ENCODE peak calls at places on chromosomes 7 and 10, in ten cellular contexts. One of them, this sample, is unnamed.

GRCh38 chr10:61078542-61078941 is 134.6 kb upstream of the RHOBTB1 start:
- DNase-seq in GM20000: no peak
- DNase-seq in fibroblast of mammary gland: peak; percentile 38
- DNase-seq in transverse colon: no peak
- DNase-seq in A549: no peak
- DNase-seq in left lung: no peak
- DNase-seq in IMR-90: peak; percentile 13
- DNase-seq in body of pancreas: no peak
- DNase-seq in H1: no peak
- DNase-seq in ovary: peak; percentile 21
- DNase-seq in this sample: no peak

GRCh38 chr7:142876236-142876960 is 9.1 kb downstream of the TRPV6 start:
- DNase-seq in GM20000: no peak
- DNase-seq in fibroblast of mammary gland: no peak
- DNase-seq in transverse colon: no peak
- DNase-seq in A549: no peak
- DNase-seq in left lung: no peak
- DNase-seq in IMR-90: no peak
- DNase-seq in body of pancreas: no peak
- DNase-seq in H1: no peak
- DNase-seq in ovary: no peak
- DNase-seq in this sample: no peak

GRCh38 chr7:14233026-14233897 is 243.8 kb upstream of the ETV1 start:
- DNase-seq in GM20000: no peak
- DNase-seq in fibroblast of mammary gland: peak; percentile 40
- DNase-seq in transverse colon: no peak
- DNase-seq in A549: no peak
- DNase-seq in left lung: no peak
- DNase-seq in IMR-90: peak; percentile 56
- DNase-seq in body of pancreas: no peak
- DNase-seq in H1: no peak
- DNase-seq in ovary: no peak
- DNase-seq in this sample: no peak

GRCh38 chr10:18527692-18528091 is 123.7 kb downstream of the NSUN6 start:
- DNase-seq in GM20000: no peak
- DNase-seq in fibroblast of mammary gland: no peak
- DNase-seq in transverse colon: no peak
- DNase-seq in A549: no peak
- DNase-seq in left lung: no peak
- DNase-seq in IMR-90: peak; percentile 69
- DNase-seq in body of pancreas: no peak
- DNase-seq in H1: no peak
- DNase-seq in ovary: no peak
- DNase-seq in this sample: no peak

GRCh38 chr10:68561804-68562649 is 1.9 kb downstream of the TET1 start:
- DNase-seq in GM20000: peak; percentile 32
- DNase-seq in fibroblast of mammary gland: peak; percentile 21
- DNase-seq in transverse colon: peak; percentile 9
- DNase-seq in A549: no peak
- DNase-seq in left lung: no peak
- DNase-seq in IMR-90: no peak
- DNase-seq in body of pancreas: no peak
- DNase-seq in H1: peak; percentile 68
- DNase-seq in ovary: peak; percentile 12
- DNase-seq in this sample: no peak

GRCh38 chr7:152618427-152618826 is 57.5 kb downstream of the XRCC2 start:
- DNase-seq in GM20000: no peak
- DNase-seq in fibroblast of mammary gland: no peak
- DNase-seq in transverse colon: no peak
- DNase-seq in A549: no peak
- DNase-seq in left lung: no peak
- DNase-seq in IMR-90: no peak
- DNase-seq in body of pancreas: no peak
- DNase-seq in H1: no peak
- DNase-seq in ovary: no peak
- DNase-seq in this sample: no peak

GRCh38 chr10:110269641-110270318 is 34.9 kb downstream of the SMNDC1 start:
- DNase-seq in GM20000: no peak
- DNase-seq in fibroblast of mammary gland: peak; percentile 46
- DNase-seq in transverse colon: peak; percentile 17
- DNase-seq in A549: no peak
- DNase-seq in left lung: no peak
- DNase-seq in IMR-90: peak; percentile 25
- DNase-seq in body of pancreas: peak; percentile 78
- DNase-seq in H1: no peak
- DNase-seq in ovary: no peak
- DNase-seq in this sample: no peak

GRCh38 chr7:86976958-86977357 is 82.5 kb downstream of the ELAPOR2 start:
- DNase-seq in GM20000: no peak
- DNase-seq in fibroblast of mammary gland: no peak
- DNase-seq in transverse colon: no peak
- DNase-seq in A549: no peak
- DNase-seq in left lung: no peak
- DNase-seq in IMR-90: no peak
- DNase-seq in body of pancreas: no peak
- DNase-seq in H1: no peak
- DNase-seq in ovary: no peak
- DNase-seq in this sample: no peak

GRCh38 chr7:77802557-77803410 is 4.2 kb downstream of the PHTF2 start:
- DNase-seq in GM20000: no peak
- DNase-seq in fibroblast of mammary gland: no peak
- DNase-seq in transverse colon: no peak
- DNase-seq in A549: no peak
- DNase-seq in left lung: no peak
- DNase-seq in IMR-90: no peak
- DNase-seq in body of pancreas: no peak
- DNase-seq in H1: no peak
- DNase-seq in ovary: no peak
- DNase-seq in this sample: no peak

GRCh38 chr10:116669832-116670644 is 49.3 kb downstream of the PNLIPRP2 start:
- DNase-seq in GM20000: no peak
- DNase-seq in fibroblast of mammary gland: no peak
- DNase-seq in transverse colon: peak; percentile 47
- DNase-seq in A549: no peak
- DNase-seq in left lung: no peak
- DNase-seq in IMR-90: no peak
- DNase-seq in body of pancreas: no peak
- DNase-seq in H1: peak; percentile 80
- DNase-seq in ovary: peak; percentile 43
- DNase-seq in this sample: no peak

GRCh38 chr10:6280291-6280690 is 77.6 kb downstream of the PFKFB3 start:
- DNase-seq in GM20000: no peak
- DNase-seq in fibroblast of mammary gland: no peak
- DNase-seq in transverse colon: no peak
- DNase-seq in A549: no peak
- DNase-seq in left lung: no peak
- DNase-seq in IMR-90: no peak
- DNase-seq in body of pancreas: no peak
- DNase-seq in H1: no peak
- DNase-seq in ovary: no peak
- DNase-seq in this sample: no peak

GRCh38 chr10:13348216-13349017 is at the start of gene SEPHS1:
- DNase-seq in GM20000: peak; percentile 95
- DNase-seq in fibroblast of mammary gland: peak; percentile 51
- DNase-seq in transverse colon: peak; percentile 78
- DNase-seq in A549: peak; percentile 82
- DNase-seq in left lung: peak; percentile 90
- DNase-seq in IMR-90: peak; percentile 53
- DNase-seq in body of pancreas: peak; percentile 85
- DNase-seq in H1: peak; percentile 79
- DNase-seq in ovary: peak; percentile 61
- DNase-seq in this sample: peak; percentile 51

GRCh38 chr10:121112618-121113384 is 261.6 kb downstream of the WDR11 start:
- DNase-seq in GM20000: no peak
- DNase-seq in fibroblast of mammary gland: no peak
- DNase-seq in transverse colon: no peak
- DNase-seq in A549: no peak
- DNase-seq in left lung: no peak
- DNase-seq in IMR-90: no peak
- DNase-seq in body of pancreas: no peak
- DNase-seq in H1: peak; percentile 51
- DNase-seq in ovary: no peak
- DNase-seq in this sample: no peak

GRCh38 chr10:75314570-75314969 is 78.8 kb upstream of the COMTD1 start:
- DNase-seq in GM20000: no peak
- DNase-seq in fibroblast of mammary gland: no peak
- DNase-seq in transverse colon: no peak
- DNase-seq in A549: no peak
- DNase-seq in left lung: no peak
- DNase-seq in IMR-90: no peak
- DNase-seq in body of pancreas: no peak
- DNase-seq in H1: no peak
- DNase-seq in ovary: no peak
- DNase-seq in this sample: no peak

DNA sequence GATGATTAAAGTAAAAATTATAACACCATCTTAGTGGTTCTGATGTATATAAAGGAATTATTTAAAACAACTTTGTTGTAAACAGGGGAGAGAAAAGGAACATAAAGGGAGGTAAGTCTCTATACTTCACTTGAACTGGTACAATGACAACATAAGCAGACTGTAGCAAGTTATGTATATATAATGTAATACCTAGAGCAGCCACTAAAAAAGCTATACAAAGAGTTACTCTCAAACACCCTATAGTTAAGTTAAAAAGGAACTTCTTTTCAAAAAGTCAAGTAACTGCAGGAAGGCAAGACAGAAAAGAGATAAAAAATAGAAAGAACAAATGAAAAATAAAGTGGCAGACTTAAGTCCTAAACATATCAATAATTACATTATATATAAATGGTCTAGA is 82.3 kb downstream of the ZNF503 start:
- DNase-seq in GM20000: no peak
- DNase-seq in fibroblast of mammary gland: no peak
- DNase-seq in transverse colon: no peak
- DNase-seq in A549: no peak
- DNase-seq in left lung: no peak
- DNase-seq in IMR-90: no peak
- DNase-seq in body of pancreas: no peak
- DNase-seq in H1: no peak
- DNase-seq in ovary: no peak
- DNase-seq in this sample: no peak
- TF ChIP-seq CTCF in GM20000: no peak
- TF ChIP-seq CTCF in fibroblast of mammary gland: no peak
- TF ChIP-seq CTCF in transverse colon: no peak
- TF ChIP-seq CTCF in A549: no peak
- TF ChIP-seq CTCF in left lung: no peak
- TF ChIP-seq CTCF in IMR-90: no peak
- TF ChIP-seq CTCF in body of pancreas: no peak
- TF ChIP-seq CTCF in H1: no peak
- TF ChIP-seq CTCF in ovary: no peak
- TF ChIP-seq CTCF in this sample: peak; percentile 15

GRCh38 chr10:124565565-124566221 is 104.1 kb downstream of the LHPP start:
- DNase-seq in GM20000: no peak
- DNase-seq in fibroblast of mammary gland: peak; percentile 11
- DNase-seq in transverse colon: no peak
- DNase-seq in A549: peak; percentile 44
- DNase-seq in left lung: peak; percentile 90
- DNase-seq in IMR-90: no peak
- DNase-seq in body of pancreas: peak; percentile 91
- DNase-seq in H1: peak; percentile 87
- DNase-seq in ovary: no peak
- DNase-seq in this sample: no peak
- TF ChIP-seq CTCF in GM20000: peak; percentile 49
- TF ChIP-seq CTCF in fibroblast of mammary gland: peak; percentile 33
- TF ChIP-seq CTCF in transverse colon: no peak
- TF ChIP-seq CTCF in A549: peak; percentile 22
- TF ChIP-seq CTCF in left lung: peak; percentile 16
- TF ChIP-seq CTCF in IMR-90: peak; percentile 23
- TF ChIP-seq CTCF in body of pancreas: peak; percentile 24
- TF ChIP-seq CTCF in H1: peak; percentile 85
- TF ChIP-seq CTCF in ovary: no peak
- TF ChIP-seq CTCF in this sample: peak; percentile 72

GRCh38 chr7:130695840-130696239 is 9.5 kb upstream of the TSGA13 start:
- DNase-seq in GM20000: peak; percentile 38
- DNase-seq in fibroblast of mammary gland: peak; percentile 59
- DNase-seq in transverse colon: no peak
- DNase-seq in A549: peak; percentile 57
- DNase-seq in left lung: no peak
- DNase-seq in IMR-90: peak; percentile 45
- DNase-seq in body of pancreas: no peak
- DNase-seq in H1: no peak
- DNase-seq in ovary: no peak
- DNase-seq in this sample: no peak
- TF ChIP-seq CTCF in GM20000: peak; percentile 40
- TF ChIP-seq CTCF in fibroblast of mammary gland: peak; percentile 79
- TF ChIP-seq CTCF in transverse colon: no peak
- TF ChIP-seq CTCF in A549: peak; percentile 66
- TF ChIP-seq CTCF in left lung: peak; percentile 28
- TF ChIP-seq CTCF in IMR-90: peak; percentile 81
- TF ChIP-seq CTCF in body of pancreas: no peak
- TF ChIP-seq CTCF in H1: no peak
- TF ChIP-seq CTCF in ovary: peak; percentile 48
- TF ChIP-seq CTCF in this sample: peak; percentile 55

GRCh38 chr7:99312316-99313203 is 13.1 kb upstream of the ARPC1A start:
- DNase-seq in GM20000: peak; percentile 74
- DNase-seq in fibroblast of mammary gland: peak; percentile 62
- DNase-seq in transverse colon: peak; percentile 80
- DNase-seq in A549: peak; percentile 75
- DNase-seq in left lung: no peak
- DNase-seq in IMR-90: peak; percentile 52
- DNase-seq in body of pancreas: peak; percentile 77
- DNase-seq in H1: peak; percentile 91
- DNase-seq in ovary: peak; percentile 49
- DNase-seq in this sample: peak; percentile 25

GRCh38 chr7:99310004-99310403 is 15.7 kb upstream of the ARPC1A start:
- DNase-seq in GM20000: no peak
- DNase-seq in fibroblast of mammary gland: no peak
- DNase-seq in transverse colon: no peak
- DNase-seq in A549: no peak
- DNase-seq in left lung: no peak
- DNase-seq in IMR-90: no peak
- DNase-seq in body of pancreas: no peak
- DNase-seq in H1: no peak
- DNase-seq in ovary: no peak
- DNase-seq in this sample: no peak

GRCh38 chr7:99311702-99312101 is 14.0 kb upstream of the ARPC1A start:
- DNase-seq in GM20000: no peak
- DNase-seq in fibroblast of mammary gland: no peak
- DNase-seq in transverse colon: no peak
- DNase-seq in A549: no peak
- DNase-seq in left lung: no peak
- DNase-seq in IMR-90: no peak
- DNase-seq in body of pancreas: no peak
- DNase-seq in H1: no peak
- DNase-seq in ovary: no peak
- DNase-seq in this sample: no peak

GRCh38 chr7:99314504-99314903 is 11.2 kb upstream of the ARPC1A start:
- DNase-seq in GM20000: no peak
- DNase-seq in fibroblast of mammary gland: no peak
- DNase-seq in transverse colon: peak; percentile 75
- DNase-seq in A549: no peak
- DNase-seq in left lung: no peak
- DNase-seq in IMR-90: no peak
- DNase-seq in body of pancreas: no peak
- DNase-seq in H1: no peak
- DNase-seq in ovary: no peak
- DNase-seq in this sample: no peak

DNA sequence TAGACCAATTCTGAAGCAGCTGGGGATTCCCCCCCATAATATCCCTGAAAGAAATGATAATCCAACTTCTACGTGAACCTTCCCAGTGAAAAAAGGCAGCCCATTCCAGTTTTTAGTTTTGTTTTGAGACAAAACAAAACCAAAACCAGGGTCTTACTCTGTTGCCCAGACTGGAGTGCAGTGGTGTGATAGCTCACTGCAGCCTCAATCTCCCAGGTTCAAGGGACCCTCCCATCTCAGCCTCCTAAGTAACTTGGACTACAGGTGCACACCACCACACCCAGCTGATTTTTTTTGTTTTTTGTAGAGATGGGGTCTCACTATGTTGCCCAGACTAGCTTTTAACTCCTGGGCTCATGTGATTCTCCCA is 12.5 kb upstream of the ARPC1A start:
- DNase-seq in GM20000: no peak
- DNase-seq in fibroblast of mammary gland: no peak
- DNase-seq in transverse colon: no peak
- DNase-seq in A549: no peak
- DNase-seq in left lung: no peak
- DNase-seq in IMR-90: no peak
- DNase-seq in body of pancreas: no peak
- DNase-seq in H1: no peak
- DNase-seq in ovary: no peak
- DNase-seq in this sample: no peak
- TF ChIP-seq CTCF in GM20000: no peak
- TF ChIP-seq CTCF in fibroblast of mammary gland: no peak
- TF ChIP-seq CTCF in transverse colon: no peak
- TF ChIP-seq CTCF in A549: no peak
- TF ChIP-seq CTCF in left lung: no peak
- TF ChIP-seq CTCF in IMR-90: no peak
- TF ChIP-seq CTCF in body of pancreas: no peak
- TF ChIP-seq CTCF in H1: no peak
- TF ChIP-seq CTCF in ovary: no peak
- TF ChIP-seq CTCF in this sample: no peak

This sample was measured in GM12864.